ENCODE peak calls at places on chromosomes 12 and 14, in seven cellular contexts. Y is activated naive CD8-positive, alpha-beta T cell treated with anti-CD3 and anti-CD28 coated beads, Interleukin-2, amount 50 U/mL, for 24 hours; M is NCI-H1092 treated with DMSO at 0.1 percent for 48 hours; V is astrocyte of the spinal cord; U is CD4-positive, alpha-beta T cell; A is RWPE1; K is HFFc6. B is an unnamed sample.

GRCh38 chr14:24189460-24189859 is 844 bp upstream of the IPO4 start:
- DNase-seq in M (no peak), U (no peak), V (no peak), A (no peak), K (no peak), Y (no peak), B (no peak)

GRCh38 chr12:7716391-7716790 is 5.2 kb downstream of the DPPA3 start:
- DNase-seq in A (peak), V (no peak), Y (no peak), K (peak), U (no peak), M (no peak), B (peak)

GRCh38 chr14:96146131-96146771 is 58.4 kb upstream of the BDKRB2 start:
- DNase-seq in V (peak), Y (no peak), U (no peak), A (no peak), M (no peak), K (peak), B (no peak)

GRCh38 chr14:51871846-51872245 is 11.4 kb downstream of the GNG2 start:
- DNase-seq in Y (no peak), U (no peak), V (no peak), A (no peak), M (no peak), K (no peak), B (no peak)

GRCh38 chr14:81565441-81566290 is 32.0 kb upstream of the SEL1L start:
- DNase-seq in A (peak), M (peak), Y (peak), U (no peak), V (no peak), K (peak), B (peak)

GRCh38 chr12:115404761-115405470 is 720.9 kb upstream of the TBX3 start:
- DNase-seq in A (peak), U (no peak), K (peak), V (peak), Y (no peak), M (no peak), B (no peak)

GRCh38 chr14:102782974-102783373 is 5.7 kb downstream of the TRAF3 start:
- DNase-seq in Y (no peak), V (no peak), M (no peak), A (no peak), U (no peak), K (no peak), B (no peak)

GRCh38 chr14:85565862-85566296 is 35.9 kb downstream of the FLRT2 start:
- DNase-seq in A (peak), M (no peak), Y (no peak), K (peak), U (no peak), V (peak), B (no peak)

GRCh38 chr12:62715086-62715786 is 219.7 kb downstream of the PPM1H start:
- DNase-seq in M (no peak), Y (no peak), K (no peak), A (no peak), U (no peak), V (no peak), B (no peak)

GRCh38 chr12:115710104-115710564 is 567.4 kb downstream of the MED13L start:
- DNase-seq in M (peak), A (peak), V (peak), K (peak), U (no peak), Y (no peak), B (no peak)

GRCh38 chr14:102776761-102777710 is at the start of gene TRAF3:
- DNase-seq in Y (peak), A (peak), U (peak), K (peak), M (peak), V (peak), B (peak)

GRCh38 chr14:50520947-50521815 is 11.2 kb downstream of the MAP4K5 start:
- DNase-seq in V (peak), M (no peak), U (no peak), Y (peak), K (peak), A (peak), B (no peak)

GRCh38 chr12:116196752-116197718 is 80.5 kb downstream of the MED13L start:
- DNase-seq in Y (no peak), A (no peak), V (no peak), U (no peak), K (no peak), M (no peak), B (no peak)

GRCh38 chr14:104624939-104625338 is 20.4 kb upstream of the TMEM179 start:
- DNase-seq in V (no peak), Y (no peak), M (no peak), K (no peak), U (no peak), A (no peak), B (no peak)

GRCh38 chr12:73072214-73072613 is 800.0 kb downstream of the TRHDE start:
- DNase-seq in Y (no peak), M (no peak), V (no peak), U (no peak), K (no peak), A (no peak), B (no peak)

GRCh38 chr12:122182887-122183587 is at the start of gene LRRC43:
- DNase-seq in K (no peak), M (peak), A (no peak), V (peak), U (no peak), Y (peak), B (peak)

GRCh38 chr12:46617167-46617566 is 208.6 kb downstream of the SLC38A4 start:
- DNase-seq in V (no peak), Y (no peak), A (no peak), U (no peak), M (no peak), K (peak), B (no peak)

GRCh38 chr14:66306101-66306500 is 180.1 kb upstream of the CCDC196 start:
- DNase-seq in A (no peak), Y (no peak), V (no peak), K (no peak), M (no peak), U (no peak), B (no peak)

GRCh38 chr14:105882626-105883025 is 356.2 kb downstream of the TMEM121 start:
- DNase-seq in V (no peak), U (no peak), M (no peak), K (no peak), Y (no peak), A (no peak), B (no peak)

GRCh38 chr12:82019533-82019932 is 260.4 kb upstream of the PPFIA2 start:
- DNase-seq in M (no peak), V (no peak), A (no peak), K (no peak), Y (no peak), U (no peak), B (peak)

B was measured in NCI-H2171 treated with DMSO at 0.1 percent for 48 hours.